ENCODE peak calls at places on chromosomes 16 and 17, in four cellular contexts. Q, P, A and T are unnamed samples.
A peak's percentile ranks its signal among the peaks of the same experiment; 100 is the strongest.

GRCh38 chr16:57852189-57852588 is 49.9 kb upstream of the KIFC3 start:
- DNase-seq in Q (no peak), P (no peak), A (no peak), T (no peak)

GRCh38 chr16:55285586-55285985 is 38.4 kb upstream of the IRX6 start:
- DNase-seq in Q (no peak), P (no peak), A (no peak), T (no peak)

GRCh38 chr16:62829615-62830014 is 793.4 kb upstream of the CDH8 start:
- DNase-seq in Q (no peak), P (no peak), A (no peak), T (no peak)

GRCh38 chr17:81371910-81372760 is 23.1 kb upstream of the BAHCC1 start:
- DNase-seq in Q (no peak), P (no peak), A (no peak), T (no peak)

GRCh38 chr17:2050246-2050866 is 4.5 kb upstream of the HIC1 start:
- DNase-seq in Q (peak; percentile 70), P (peak; percentile 70), A (peak; percentile 61), T (peak; percentile 66)

GRCh38 chr17:31740611-31741082 is 118.4 kb downstream of the COPRS start:
- DNase-seq in Q (no peak), P (no peak), A (no peak), T (no peak)

GRCh38 chr16:65991149-65991701 is 375.3 kb upstream of the CDH5 start:
- DNase-seq in Q (no peak), P (no peak), A (no peak), T (no peak)

GRCh38 chr17:4810696-4811289 is 3.8 kb downstream of the PLD2 start:
- DNase-seq in Q (no peak), P (no peak), A (no peak), T (no peak)

GRCh38 chr16:15572329-15573001 is 70.5 kb downstream of the MARF1 start:
- DNase-seq in Q (no peak), P (no peak), A (no peak), T (no peak)

GRCh38 chr16:4136229-4136813 is 20.1 kb upstream of the ADCY9 start:
- DNase-seq in Q (peak; percentile 90), P (no peak), A (no peak), T (no peak)

GRCh38 chr17:30346211-30346831 is 12.5 kb upstream of the TMIGD1 start:
- DNase-seq in Q (peak; percentile 55), P (no peak), A (no peak), T (no peak)

GRCh38 chr17:49587366-49588073 is 11.8 kb downstream of the NXPH3 start:
- DNase-seq in Q (no peak), P (no peak), A (no peak), T (no peak)

GRCh38 chr16:78258651-78259050 is 159.2 kb downstream of the WWOX start:
- DNase-seq in Q (no peak), P (no peak), A (no peak), T (no peak)

GRCh38 chr17:3657874-3658783 is 10.2 kb downstream of the TAX1BP3 start:
- DNase-seq in Q (no peak), P (no peak), A (no peak), T (no peak)

GRCh38 chr16:86252596-86252995 is 257.7 kb upstream of the FOXF1 start:
- DNase-seq in Q (no peak), P (no peak), A (no peak), T (no peak)

DNA sequence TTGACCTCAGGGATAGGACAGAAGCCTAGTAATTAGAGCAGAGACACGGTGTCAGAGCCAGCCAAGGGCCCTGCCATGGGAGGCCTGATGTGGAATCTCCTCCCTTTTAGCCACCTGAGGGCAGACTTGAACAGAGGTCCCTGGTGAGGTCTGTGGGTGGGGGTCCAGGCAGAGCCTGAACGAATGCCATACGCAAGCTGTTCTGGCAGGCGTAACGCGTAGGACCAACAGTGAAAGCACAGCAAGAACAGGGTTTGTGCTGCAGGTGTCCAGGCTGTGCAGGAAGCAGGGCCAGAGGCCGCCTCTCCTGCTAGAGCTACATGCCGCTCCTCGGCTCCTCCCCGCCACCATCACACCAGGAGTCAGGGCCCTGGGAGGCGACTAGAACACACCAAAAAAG is 81.9 kb upstream of the TBX2 start:
- DNase-seq in Q (no peak), P (no peak), A (no peak), T (no peak)
- TF ChIP-seq CTCF in Q (no peak), P (no peak), A (no peak), T (no peak)

DNA sequence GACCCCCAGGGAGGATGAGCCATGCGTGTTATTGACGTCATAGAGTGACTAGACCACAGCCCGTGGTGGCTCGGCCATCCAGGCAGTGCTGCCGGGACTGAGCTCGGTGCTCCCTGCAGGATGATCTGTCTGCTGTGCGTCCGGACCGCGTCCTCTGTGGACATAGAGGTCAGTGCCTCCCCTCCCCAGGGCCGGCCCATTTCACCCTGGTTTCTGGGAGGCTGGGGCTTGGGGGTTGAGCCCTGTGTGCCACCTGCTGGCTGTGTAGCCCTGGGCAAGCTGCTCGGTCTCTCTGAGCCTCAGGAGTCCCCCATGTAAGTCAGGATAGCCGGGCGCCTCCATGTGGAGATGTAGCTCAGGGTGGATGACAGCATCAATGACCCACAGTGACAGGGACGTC is 8.3 kb downstream of the TSC2 start:
- DNase-seq in Q (no peak), P (no peak), A (no peak), T (no peak)
- TF ChIP-seq CTCF in Q (no peak), P (no peak), A (no peak), T (peak; percentile 44)

GRCh38 chr17:75662511-75662910 is 4.4 kb downstream of the RECQL5 start:
- DNase-seq in Q (no peak), P (no peak), A (no peak), T (no peak)

GRCh38 chr17:75664099-75664549 is 2.8 kb downstream of the RECQL5 start:
- DNase-seq in Q (no peak), P (no peak), A (no peak), T (no peak)

GRCh38 chr17:75658237-75658636 is 8.7 kb downstream of the RECQL5 start:
- DNase-seq in Q (no peak), P (no peak), A (no peak), T (no peak)

GRCh38 chr17:75665981-75666380 is 973 bp downstream of the RECQL5 start:
- DNase-seq in Q (no peak), P (no peak), A (no peak), T (no peak)

GRCh38 chr17:75661531-75661930 is 5.4 kb downstream of the RECQL5 start:
- DNase-seq in Q (no peak), P (no peak), A (no peak), T (peak; percentile 65)
- TF ChIP-seq CTCF in Q (no peak), P (no peak), A (no peak), T (peak; percentile 25)

GRCh38 chr17:14688134-14688533 is 387.3 kb downstream of the HS3ST3B1 start:
- DNase-seq in Q (no peak), P (no peak), A (no peak), T (no peak)
- TF ChIP-seq CTCF in Q (peak; percentile 29), P (no peak), A (no peak), T (no peak)

DNA sequence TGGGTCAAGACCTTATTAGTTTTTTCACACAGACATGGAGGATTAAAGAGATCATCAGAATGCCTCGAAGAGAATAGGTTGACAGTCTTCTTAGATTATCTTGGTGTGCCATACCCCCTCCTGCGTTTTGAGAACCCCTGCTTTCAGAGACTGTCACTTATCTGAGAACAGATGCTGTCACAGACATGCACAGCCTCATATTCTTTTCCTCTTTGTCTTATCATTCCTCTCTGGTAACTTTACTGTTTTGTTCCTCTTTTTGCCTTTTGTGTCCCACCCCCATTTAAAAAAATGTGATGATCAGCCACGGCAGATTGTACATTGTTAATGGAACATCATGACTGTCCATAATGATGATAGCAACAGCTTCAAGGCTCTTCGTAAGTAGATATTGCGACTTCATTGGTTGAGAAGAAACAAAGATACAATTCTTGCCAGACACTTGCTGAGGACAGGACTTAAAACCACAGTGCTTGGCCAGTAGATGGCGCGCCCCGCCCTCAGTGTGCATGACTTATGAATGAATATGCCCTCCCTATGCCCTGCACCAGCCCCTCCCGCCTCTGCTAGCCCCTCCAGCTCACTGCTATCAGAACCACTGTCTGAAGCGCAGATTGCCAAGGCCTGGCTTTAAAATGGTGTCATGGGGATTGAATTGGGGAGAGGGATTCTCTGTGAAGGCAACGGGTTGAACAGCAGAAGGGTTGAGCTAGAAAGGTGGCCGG is 2.6 kb upstream of the PITPNC1 start:
- DNase-seq in Q (peak; percentile 90), P (peak; percentile 72), A (peak; percentile 82), T (peak; percentile 88)
- TF ChIP-seq CTCF in Q (peak; percentile 88), P (peak; percentile 58), A (peak; percentile 93), T (peak; percentile 78)

GRCh38 chr17:71304498-71305158 is 816.2 kb upstream of the SOX9 start:
- DNase-seq in Q (no peak), P (no peak), A (no peak), T (no peak)
- TF ChIP-seq CTCF in Q (no peak), P (no peak), A (no peak), T (no peak)

GRCh38 chr17:36849871-36850348 is 87.4 kb upstream of the LHX1 start:
- DNase-seq in Q (peak; percentile 83), P (no peak), A (no peak), T (no peak)
- TF ChIP-seq CTCF in Q (no peak), P (no peak), A (no peak), T (no peak)